ENCODE peak calls at places on chromosomes 6 and 20, in five cellular contexts. Y is IMR-90, A is neuronal stem cell, U is H9, J is H1. V is an unnamed sample.

GRCh38 chr6:145891126-145891525 is 73.0 kb downstream of the SHPRH start:
- DNase-seq in Y (peak; percentile 96), A (no peak), U (no peak), J (no peak), V (peak; percentile 97)

GRCh38 chr6:51619042-51619799 is 468.2 kb downstream of the PKHD1 start:
- DNase-seq in Y (no peak), A (no peak), U (no peak), J (no peak), V (no peak)

GRCh38 chr6:44119704-44120262 is 7.5 kb downstream of the MRPL14 start:
- DNase-seq in Y (no peak), A (no peak), U (no peak), J (no peak), V (no peak)

GRCh38 chr6:157258878-157259277 is 64.4 kb downstream of the TMEM242 start:
- DNase-seq in Y (no peak), A (no peak), U (no peak), J (no peak), V (no peak)

GRCh38 chr6:154536922-154537449 is 26.5 kb upstream of the CNKSR3 start:
- DNase-seq in Y (no peak), A (no peak), U (no peak), J (no peak), V (peak; percentile 8)

GRCh38 chr20:31808481-31808880 is 10.7 kb upstream of the MYLK2 start:
- DNase-seq in Y (no peak), A (no peak), U (no peak), J (no peak), V (no peak)

GRCh38 chr6:151119823-151120524 is 119.8 kb upstream of the AKAP12 start:
- DNase-seq in Y (no peak), A (no peak), U (no peak), J (no peak), V (no peak)

GRCh38 chr20:10611357-10611756 is 62.4 kb downstream of the JAG1 start:
- DNase-seq in Y (peak; percentile 66), A (no peak), U (peak; percentile 79), J (peak; percentile 77), V (peak; percentile 46)

GRCh38 chr20:17967595-17968365 is 814 bp downstream of the SNX5 start:
- DNase-seq in Y (peak; percentile 63), A (no peak), U (no peak), J (no peak), V (peak; percentile 72)

GRCh38 chr20:50170549-50171220 is 17.2 kb upstream of the PEDS1 start:
- DNase-seq in Y (no peak), A (no peak), U (peak; percentile 21), J (no peak), V (no peak)

GRCh38 chr6:143192766-143193165 is 132.1 kb downstream of the AIG1 start:
- DNase-seq in Y (no peak), A (no peak), U (no peak), J (no peak), V (no peak)

GRCh38 chr6:21277601-21278043 is 315.9 kb upstream of the SOX4 start:
- DNase-seq in Y (no peak), A (no peak), U (no peak), J (no peak), V (no peak)

GRCh38 chr6:137926207-137926731 is 59.2 kb downstream of the TNFAIP3 start:
- DNase-seq in Y (peak; percentile 92), A (peak; percentile 6), U (peak; percentile 40), J (no peak), V (peak; percentile 90)

GRCh38 chr6:139839506-139840156 is 465.2 kb upstream of the CITED2 start:
- DNase-seq in Y (no peak), A (no peak), U (no peak), J (no peak), V (no peak)

GRCh38 chr20:23666189-23666588 is 22.6 kb downstream of the CST4 start:
- DNase-seq in Y (no peak), A (no peak), U (no peak), J (no peak), V (peak; percentile 18)

GRCh38 chr6:142855877-142856606 is 88.9 kb downstream of the HIVEP2 start:
- DNase-seq in Y (no peak), A (no peak), U (no peak), J (no peak), V (no peak)

GRCh38 chr20:16397053-16397452 is 176.2 kb downstream of the KIF16B start:
- DNase-seq in Y (no peak), A (no peak), U (no peak), J (no peak), V (no peak)

GRCh38 chr6:119267506-119267905 is 82.1 kb downstream of the MAN1A1 start:
- DNase-seq in Y (no peak), A (no peak), U (no peak), J (no peak), V (no peak)

GRCh38 chr6:107244742-107245470 is 129.6 kb upstream of the BEND3 start:
- DNase-seq in Y (no peak), A (no peak), U (no peak), J (no peak), V (no peak)

GRCh38 chr20:63538204-63539091 is 1.3 kb upstream of the PTK6 start:
- DNase-seq in Y (peak; percentile 22), A (no peak), U (no peak), J (no peak), V (peak; percentile 60)

GRCh38 chr6:56668158-56668557 is 25.5 kb upstream of the DST start:
- DNase-seq in Y (no peak), A (no peak), U (no peak), J (no peak), V (no peak)

GRCh38 chr20:56580226-56580625 is 47.2 kb downstream of the FAM209B start:
- DNase-seq in Y (no peak), A (no peak), U (no peak), J (no peak), V (no peak)

GRCh38 chr20:24132246-24132645 is 143.7 kb upstream of the GGTLC1 start:
- DNase-seq in Y (no peak), A (no peak), U (no peak), J (no peak), V (no peak)

GRCh38 chr20:57841297-57841866 is 131.6 kb upstream of the PMEPA1 start:
- DNase-seq in Y (no peak), A (no peak), U (peak; percentile 17), J (no peak), V (no peak)

GRCh38 chr6:156748504-156748903 is 28.7 kb upstream of the ARID1B start:
- DNase-seq in Y (no peak), A (no peak), U (no peak), J (no peak), V (no peak)

GRCh38 chr6:68649669-68650068 is 14.6 kb downstream of the ADGRB3 start:
- DNase-seq in Y (no peak), A (no peak), U (no peak), J (no peak), V (no peak)

DNA sequence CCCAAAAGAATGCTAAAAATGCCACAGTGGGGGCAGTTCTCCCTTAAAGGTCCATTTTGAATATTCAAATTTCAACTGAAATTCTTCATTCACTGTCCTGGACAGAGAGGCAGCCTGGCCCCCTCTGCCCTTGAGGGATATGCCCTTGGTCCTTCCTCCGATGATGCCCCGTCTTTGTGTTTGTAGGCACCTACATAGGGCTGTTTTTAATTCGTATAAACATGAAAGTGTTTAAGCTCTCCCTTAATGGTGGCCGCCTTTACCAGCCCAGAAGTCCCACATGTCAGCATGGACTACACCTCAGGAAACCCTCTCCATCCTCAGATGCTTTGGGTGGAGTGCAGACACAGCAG is 70.2 kb downstream of the SSR1 start:
- DNase-seq in Y (no peak), A (no peak), U (no peak), J (no peak), V (no peak)
- H3K9ac ChIP-seq in Y (peak overlapping the region; percentile 47), A (no peak overlapping the region), U (no peak overlapping the region), J (no peak overlapping the region), V (peak overlapping the region; percentile 46)

GRCh38 chr6:149135809-149136208 is 181.7 kb upstream of the TAB2 start:
- DNase-seq in Y (no peak), A (no peak), U (no peak), J (no peak), V (no peak)

GRCh38 chr6:149136273-149136912 is 181.1 kb upstream of the TAB2 start:
- DNase-seq in Y (no peak), A (no peak), U (no peak), J (no peak), V (no peak)

GRCh38 chr6:149138093-149138492 is 179.4 kb upstream of the TAB2 start:
- DNase-seq in Y (no peak), A (no peak), U (no peak), J (no peak), V (no peak)

GRCh38 chr6:149137594-149137993 is 179.9 kb upstream of the TAB2 start:
- DNase-seq in Y (no peak), A (no peak), U (no peak), J (no peak), V (no peak)

GRCh38 chr6:149136913-149137286 is 180.6 kb upstream of the TAB2 start:
- DNase-seq in Y (no peak), A (no peak), U (no peak), J (no peak), V (no peak)
- H3K23ac ChIP-seq in Y (no peak overlapping the region), A (no peak overlapping the region), U (no peak overlapping the region), J (no peak overlapping the region), V (no peak overlapping the region)

DNA sequence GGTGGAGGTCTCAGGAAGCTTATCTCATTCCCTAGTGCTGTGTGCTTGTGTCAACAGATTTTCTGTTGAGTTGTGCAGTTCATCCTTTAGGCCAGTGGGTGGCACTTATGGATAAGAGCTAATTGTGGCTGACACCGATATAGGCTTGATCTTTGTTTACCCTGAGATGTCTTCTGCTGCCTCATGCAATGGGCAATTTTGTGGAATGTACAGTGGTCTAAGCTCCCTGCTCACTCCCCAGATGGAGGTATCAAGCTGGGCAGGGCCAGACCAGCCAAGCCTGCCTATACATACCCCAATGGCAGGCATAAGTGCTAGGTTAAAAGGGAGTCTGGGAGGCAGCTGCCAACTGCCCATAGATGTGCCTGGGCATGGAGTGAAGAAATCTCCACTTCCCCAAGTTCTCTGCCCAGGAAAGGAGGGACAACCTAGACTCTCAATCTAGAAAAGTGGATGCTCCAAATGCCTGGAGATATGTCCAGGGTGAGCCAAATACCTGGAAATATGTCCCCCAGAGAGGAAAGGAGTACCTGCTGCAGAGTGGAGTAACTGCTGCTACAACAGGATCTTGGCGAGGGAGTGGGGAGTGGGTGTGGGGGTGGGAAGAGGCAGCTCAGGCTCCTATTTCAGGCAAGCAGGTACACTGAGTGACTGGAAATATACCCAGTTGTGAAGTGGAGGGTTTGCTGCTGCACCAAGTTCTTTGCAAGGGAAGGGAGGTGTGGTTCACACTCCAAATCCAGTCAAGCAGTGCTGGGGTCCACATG is 53.2 kb upstream of the ARG1 start:
- DNase-seq in Y (peak; percentile 45), A (no peak), U (peak; percentile 72), J (peak; percentile 62), V (peak; percentile 46)
- H2AFZ ChIP-seq in Y (no peak overlapping the region), A (peak overlapping the region; percentile 72), U (no peak overlapping the region), J (peak overlapping the region; percentile 50), V (no peak overlapping the region)

DNA sequence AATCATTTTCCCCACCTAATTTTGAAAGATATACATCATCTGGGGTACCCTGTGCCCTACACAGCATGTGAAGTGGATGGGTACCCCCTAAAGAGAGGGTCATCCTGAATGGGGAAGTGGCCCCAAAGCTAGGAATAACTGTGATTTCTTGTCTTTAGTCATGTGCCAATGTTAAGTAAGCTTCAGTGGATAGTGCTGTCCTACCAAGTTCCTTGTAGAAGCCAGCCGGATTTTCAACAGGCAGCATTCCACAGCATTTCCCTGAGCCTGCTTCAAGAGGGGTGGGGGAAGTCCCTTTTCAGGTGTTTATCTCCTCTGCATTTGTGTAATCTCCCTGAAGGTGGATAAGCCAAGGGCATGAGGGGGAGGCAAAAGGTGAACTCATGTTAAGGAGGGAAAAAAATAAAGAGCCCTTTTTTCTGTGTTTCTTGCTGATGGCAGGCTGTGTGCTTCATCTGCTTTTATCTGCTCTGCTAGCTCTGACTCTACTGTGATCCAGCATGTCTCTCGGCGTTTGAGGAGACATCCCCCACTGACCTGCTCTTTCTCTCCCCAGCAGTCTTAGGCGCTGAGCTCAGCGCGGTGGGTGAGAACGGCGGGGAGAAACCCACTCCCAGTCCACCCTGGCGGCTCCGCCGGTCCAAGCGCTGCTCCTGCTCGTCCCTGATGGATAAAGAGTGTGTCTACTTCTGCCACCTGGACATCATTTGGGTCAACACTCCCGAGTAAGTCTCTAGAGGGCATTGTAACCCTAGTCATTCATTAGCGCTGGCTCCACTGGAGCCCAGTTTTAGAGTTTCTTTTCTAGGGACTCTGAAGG is 1.8 kb downstream of the EDN1 start:
- DNase-seq in Y (peak; percentile 33), A (peak; percentile 27), U (peak; percentile 52), J (peak; percentile 67), V (peak; percentile 60)
- H3K9ac ChIP-seq in Y (peak overlapping the region; percentile 47), A (no peak overlapping the region), U (no peak overlapping the region), J (no peak overlapping the region), V (peak overlapping the region; percentile 3)

V was measured in mesenchymal stem cell.